ENCODE peak calls at places on chromosomes 13 and 19, in four cellular contexts. P is CD8-positive, alpha-beta memory T cell; R is GOT3; C is iris pigment epithelial cell. M is an unnamed sample.

GRCh38 chr13:76861859-76862258 is 24.3 kb downstream of the KCTD12 start:
- DNase-seq in P (no peak), R (no peak), C (no peak), M (no peak)

GRCh38 chr19:5036733-5037681 is 68.1 kb downstream of the KDM4B start:
- DNase-seq in P (no peak), R (no peak), C (peak), M (no peak)

GRCh38 chr13:100361504-100361903 is 227.1 kb downstream of the GGACT start:
- DNase-seq in P (no peak), R (no peak), C (no peak), M (no peak)

GRCh38 chr19:43773725-43774102 is 7.1 kb downstream of the KCNN4 start:
- DNase-seq in P (no peak), R (no peak), C (no peak), M (no peak)

GRCh38 chr13:108597943-108598342 is 31.5 kb upstream of the MYO16 start:
- DNase-seq in P (no peak), R (no peak), C (peak), M (no peak)

GRCh38 chr13:111944171-111944583 is 122.8 kb upstream of the SOX1 start:
- DNase-seq in P (no peak), R (no peak), C (no peak), M (no peak)

GRCh38 chr13:73673931-73674330 is 460.3 kb downstream of the KLF12 start:
- DNase-seq in P (no peak), R (no peak), C (no peak), M (no peak)

GRCh38 chr19:17488593-17489391 is 18.5 kb downstream of the SLC27A1 start:
- DNase-seq in P (peak), R (no peak), C (peak), M (no peak)

GRCh38 chr13:51230473-51231105 is 8.4 kb downstream of the FAM124A start:
- DNase-seq in P (no peak), R (no peak), C (peak), M (no peak)

M was measured in NCI-H446 treated with DMSO at 0.1 percent for 48 hours.